ENCODE peak calls at places on chromosomes 16 and 17, in five cellular contexts. Z is gastrocnemius medialis, R is A549, F is mammary epithelial cell, Y is neuronal stem cell. Q is an unnamed sample. For H3K4me1, the result is how much of the 10 kb centered on the place peaks cover.

GRCh38 chr16:78240459-78241222 is 141.2 kb downstream of the WWOX start:
- DNase-seq in Z (no peak), R (peak), F (peak), Y (no peak), Q (no peak)

GRCh38 chr17:61314368-61315078 is 85.1 kb upstream of the TBX2 start:
- DNase-seq in Z (peak), R (no peak), F (peak), Y (no peak), Q (no peak)

GRCh38 chr17:55825213-55825612 is 74.4 kb downstream of the PCTP start:
- DNase-seq in Z (no peak), R (peak), F (peak), Y (no peak), Q (no peak)

GRCh38 chr17:72943826-72944689 is 148.4 kb downstream of the SLC39A11 start:
- DNase-seq in Z (no peak), R (no peak), F (no peak), Y (no peak), Q (no peak)

GRCh38 chr17:81057079-81057730 is 22.3 kb downstream of the BAIAP2 start:
- DNase-seq in Z (peak), R (peak), F (peak), Y (no peak), Q (no peak)

GRCh38 chr17:48283390-48283789 is 146.6 kb downstream of the SKAP1 start:
- DNase-seq in Z (no peak), R (no peak), F (no peak), Y (no peak), Q (no peak)

GRCh38 chr16:18799500-18799899 is 1.8 kb downstream of the ARL6IP1 start:
- DNase-seq in Z (no peak), R (no peak), F (no peak), Y (no peak), Q (no peak)

GRCh38 chr17:43456661-43457361 is 27.0 kb upstream of the DHX8 start:
- DNase-seq in Z (peak), R (no peak), F (peak), Y (no peak), Q (no peak)

GRCh38 chr16:80107900-80108299 is 432.9 kb upstream of the DYNLRB2 start:
- DNase-seq in Z (no peak), R (no peak), F (peak), Y (no peak), Q (no peak)

GRCh38 chr16:3182608-3183444 is 5.2 kb upstream of the OR1F1 start:
- DNase-seq in Z (no peak), R (peak), F (peak), Y (no peak), Q (peak)

GRCh38 chr17:58278661-58279015 is 2.1 kb downstream of the MPO start:
- DNase-seq in Z (peak), R (no peak), F (no peak), Y (no peak), Q (no peak)

GRCh38 chr16:87604572-87605135 is 2.3 kb downstream of the JPH3 start:
- DNase-seq in Z (no peak), R (no peak), F (no peak), Y (no peak), Q (no peak)

GRCh38 chr17:6912110-6913051 is 80.9 kb upstream of the TEKT1 start:
- DNase-seq in Z (no peak), R (no peak), F (no peak), Y (no peak), Q (no peak)

GRCh38 chr17:57040571-57040970 is 44.5 kb upstream of the AKAP1 start:
- DNase-seq in Z (no peak), R (no peak), F (no peak), Y (no peak), Q (no peak)

GRCh38 chr17:39530513-39530912 is 69.2 kb downstream of the CDK12 start:
- DNase-seq in Z (no peak), R (no peak), F (no peak), Y (no peak), Q (no peak)

GRCh38 chr17:31492880-31493655 is 101.6 kb downstream of the RAB11FIP4 start:
- DNase-seq in Z (no peak), R (no peak), F (no peak), Y (no peak), Q (peak)
- H3K4me1 ChIP-seq in Z (under half), R (under half), F (under half), Y (under half), Q (half or more)

GRCh38 chr17:65030618-65031017 is 25.9 kb downstream of the GNA13 start:
- DNase-seq in Z (no peak), R (no peak), F (no peak), Y (no peak), Q (no peak)

GRCh38 chr17:65029605-65030308 is 26.8 kb downstream of the GNA13 start:
- DNase-seq in Z (no peak), R (no peak), F (no peak), Y (no peak), Q (no peak)

GRCh38 chr17:65025288-65025687 is 31.3 kb downstream of the GNA13 start:
- DNase-seq in Z (no peak), R (no peak), F (no peak), Y (no peak), Q (no peak)

GRCh38 chr17:65028537-65028843 is 28.1 kb downstream of the GNA13 start:
- DNase-seq in Z (no peak), R (no peak), F (no peak), Y (no peak), Q (no peak)

GRCh38 chr17:65027305-65027704 is 29.2 kb downstream of the GNA13 start:
- DNase-seq in Z (no peak), R (peak), F (peak), Y (no peak), Q (peak)
- H3K4me1 ChIP-seq in Z (under half), R (under half), F (under half), Y (under half), Q (half or more)

DNA sequence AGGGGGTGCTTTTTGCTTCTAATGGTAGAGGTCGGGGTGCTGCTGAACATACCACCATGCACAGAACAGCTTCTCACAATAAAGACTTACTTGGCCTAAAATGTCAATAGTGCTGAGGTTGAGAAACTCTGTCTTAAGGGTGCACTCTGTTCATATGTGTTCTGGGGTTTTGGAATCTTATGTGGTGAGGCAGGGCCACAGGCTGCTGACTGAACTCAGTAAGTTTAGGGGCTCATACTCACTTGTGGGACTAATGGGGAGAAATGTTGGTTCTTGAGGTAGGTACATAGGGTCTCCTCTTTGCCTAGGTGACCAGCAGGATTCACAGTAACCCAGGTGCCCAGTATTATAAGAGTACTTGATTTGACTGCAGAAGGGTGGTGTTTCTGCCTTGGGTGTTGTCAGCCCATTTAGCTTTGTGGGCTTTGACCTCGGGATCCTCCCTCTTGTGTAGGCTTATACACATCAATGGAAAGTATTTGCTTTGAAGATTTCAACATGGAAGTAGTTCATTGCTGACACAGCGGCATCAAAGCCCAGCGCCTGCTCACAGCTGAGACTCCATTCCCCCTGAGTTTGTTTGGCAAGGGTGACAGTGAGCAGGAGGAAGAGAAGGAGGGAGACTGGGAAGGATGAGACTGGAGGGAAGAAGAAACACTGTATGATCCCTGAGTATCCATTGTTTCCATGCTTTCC is 17.2 kb downstream of the SLC7A6 start:
- DNase-seq in Z (peak), R (no peak), F (no peak), Y (no peak), Q (peak)
- H3K4me1 ChIP-seq in Z (half or more), R (under half), F (under half), Y (under half), Q (half or more)

GRCh38 chr16:85126383-85126730 is 14.1 kb upstream of the CIBAR2 start:
- DNase-seq in Z (peak), R (no peak), F (no peak), Y (no peak), Q (no peak)

GRCh38 chr16:85128079-85128837 is 16.0 kb upstream of the CIBAR2 start:
- DNase-seq in Z (no peak), R (no peak), F (no peak), Y (no peak), Q (no peak)

GRCh38 chr16:85125570-85126382 is 13.5 kb upstream of the CIBAR2 start:
- DNase-seq in Z (peak), R (no peak), F (no peak), Y (no peak), Q (no peak)

GRCh38 chr16:85124636-85125346 is 12.5 kb upstream of the CIBAR2 start:
- DNase-seq in Z (no peak), R (no peak), F (no peak), Y (no peak), Q (no peak)

GRCh38 chr16:85126731-85127662 is 14.7 kb upstream of the CIBAR2 start:
- DNase-seq in Z (peak), R (no peak), F (peak), Y (peak), Q (no peak)
- H3K4me1 ChIP-seq in Z (under half), R (under half), F (under half), Y (under half), Q (under half)

DNA sequence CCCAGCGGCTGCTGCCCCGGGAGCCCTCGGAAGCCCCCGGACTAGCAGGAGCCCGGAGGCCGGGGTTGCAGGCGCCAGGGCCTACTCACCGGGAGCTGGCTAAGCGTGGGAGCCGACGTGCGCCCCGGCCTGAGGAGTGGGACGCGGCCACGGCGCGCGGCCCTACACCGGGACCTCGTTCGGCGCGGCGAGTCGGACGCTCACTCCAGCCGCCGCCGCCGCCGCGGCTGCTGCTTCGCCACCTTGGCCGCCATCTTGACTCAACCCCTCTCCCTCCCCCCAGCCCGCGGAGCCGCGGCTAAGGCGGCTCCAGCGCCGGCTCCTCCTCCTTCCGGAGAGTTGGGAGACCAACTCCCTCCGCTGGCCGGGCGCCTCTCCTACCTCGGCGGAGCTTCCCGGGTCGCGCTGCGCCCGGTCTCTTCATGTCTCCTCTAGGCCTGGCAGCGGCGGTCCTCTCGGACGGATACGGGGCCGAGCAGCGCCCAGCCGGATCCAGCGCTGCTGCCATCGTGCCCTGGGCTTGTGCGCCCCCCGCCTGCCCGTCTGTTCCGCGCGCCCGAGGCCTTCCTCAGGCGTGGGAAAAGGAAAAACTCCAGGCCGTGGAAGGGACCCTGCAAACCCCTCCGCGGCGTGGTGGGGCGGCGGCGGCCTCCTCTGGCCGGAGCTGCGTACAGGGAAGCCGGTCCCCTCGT is at the start of gene NCOR1:
- DNase-seq in Z (peak), R (peak), F (peak), Y (peak), Q (peak)
- H3K4me1 ChIP-seq in Z (under half), R (under half), F (under half), Y (under half), Q (under half)

DNA sequence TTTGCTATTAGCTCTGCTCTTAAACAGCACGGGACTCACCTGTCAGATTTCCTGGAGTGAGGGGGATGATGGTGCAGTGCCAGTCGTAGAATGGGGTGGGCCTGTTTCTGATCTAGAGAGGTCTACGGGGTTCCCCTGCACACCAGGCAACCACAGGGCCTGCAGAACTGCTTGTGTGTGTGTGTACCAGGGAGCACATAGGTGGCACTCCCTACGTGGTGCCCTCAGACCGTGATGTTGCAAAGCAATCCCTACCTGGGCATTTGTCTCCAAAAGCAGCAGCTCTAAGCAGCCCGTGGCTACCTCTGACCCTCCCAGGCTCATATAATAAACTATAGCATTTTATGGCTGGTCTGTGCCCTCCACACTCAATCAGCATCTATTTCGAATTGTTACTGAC is 38.5 kb downstream of the MPRIP start:
- DNase-seq in Z (no peak), R (no peak), F (no peak), Y (no peak), Q (peak)
- H3K4me1 ChIP-seq in Z (half or more), R (half or more), F (under half), Y (under half), Q (under half)

DNA sequence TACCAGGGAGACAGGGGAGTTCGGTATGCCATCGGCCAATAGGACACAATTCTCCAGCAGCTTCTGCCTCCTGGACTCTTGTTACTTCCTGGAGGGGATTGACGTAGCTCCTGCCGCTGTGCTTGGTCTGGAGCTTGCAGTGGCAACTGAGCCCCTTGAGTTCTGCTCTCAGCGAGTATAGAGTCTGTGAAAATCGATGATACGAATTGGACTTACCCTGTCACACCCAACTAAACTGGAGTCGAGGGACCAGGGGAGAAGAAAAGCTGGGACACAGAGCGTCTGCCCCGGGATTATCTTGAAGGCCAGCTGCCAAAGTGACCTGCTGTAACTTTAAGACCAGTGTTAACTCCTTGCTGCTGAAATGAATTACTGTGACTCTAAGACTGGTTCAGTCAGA is 22.2 kb downstream of the SEC14L1 start:
- DNase-seq in Z (no peak), R (no peak), F (no peak), Y (no peak), Q (no peak)
- H3K4me1 ChIP-seq in Z (half or more), R (under half), F (under half), Y (under half), Q (under half)

GRCh38 chr16:89437251-89437987 is 52.9 kb downstream of the ANKRD11 start:
- DNase-seq in Z (no peak), R (no peak), F (no peak), Y (no peak), Q (no peak)
- H3K4me1 ChIP-seq in Z (half or more), R (under half), F (under half), Y (under half), Q (half or more)

Q was measured in CD8-positive, alpha-beta memory T cell.